ENCODE peak calls at places on chromosomes 5 and 9, in four cellular contexts. V, Q, Y and L are unnamed samples. For H3K4me1, the result is how much of the 10 kb centered on the place peaks cover.

GRCh38 chr5:150075233-150075632 is 11.1 kb downstream of the CSF1R start:
- DNase-seq in V (no peak), Q (no peak), Y (no peak), L (no peak)

GRCh38 chr5:68534131-68534940 is 318.8 kb downstream of the PIK3R1 start:
- DNase-seq in V (peak), Q (peak), Y (no peak), L (peak)

GRCh38 chr5:135038829-135039525 is 4.9 kb upstream of the PITX1 start:
- DNase-seq in V (no peak), Q (peak), Y (no peak), L (peak)

GRCh38 chr5:122310886-122311285 is 1.2 kb upstream of the SNCAIP start:
- DNase-seq in V (no peak), Q (no peak), Y (peak), L (peak)

GRCh38 chr5:27592231-27592630 is 553.8 kb upstream of the CDH9 start:
- DNase-seq in V (no peak), Q (no peak), Y (peak), L (no peak)

GRCh38 chr9:112411626-112412027 is 31.7 kb downstream of the HSDL2 start:
- DNase-seq in V (no peak), Q (no peak), Y (no peak), L (no peak)

GRCh38 chr5:172213126-172213525 is 19.2 kb downstream of the EFCAB9 start:
- DNase-seq in V (no peak), Q (no peak), Y (no peak), L (no peak)

GRCh38 chr5:119078870-119079269 is 8.0 kb downstream of the DMXL1 start:
- DNase-seq in V (no peak), Q (no peak), Y (no peak), L (no peak)

GRCh38 chr9:125805057-125805456 is 57.9 kb downstream of the PBX3 start:
- DNase-seq in V (no peak), Q (no peak), Y (no peak), L (no peak)

GRCh38 chr9:27523141-27523540 is 949 bp upstream of the IFNK start:
- DNase-seq in V (no peak), Q (no peak), Y (peak), L (no peak)

GRCh38 chr5:123559434-123559775 is 47.4 kb downstream of the CSNK1G3 start:
- DNase-seq in V (no peak), Q (no peak), Y (no peak), L (no peak)

DNA sequence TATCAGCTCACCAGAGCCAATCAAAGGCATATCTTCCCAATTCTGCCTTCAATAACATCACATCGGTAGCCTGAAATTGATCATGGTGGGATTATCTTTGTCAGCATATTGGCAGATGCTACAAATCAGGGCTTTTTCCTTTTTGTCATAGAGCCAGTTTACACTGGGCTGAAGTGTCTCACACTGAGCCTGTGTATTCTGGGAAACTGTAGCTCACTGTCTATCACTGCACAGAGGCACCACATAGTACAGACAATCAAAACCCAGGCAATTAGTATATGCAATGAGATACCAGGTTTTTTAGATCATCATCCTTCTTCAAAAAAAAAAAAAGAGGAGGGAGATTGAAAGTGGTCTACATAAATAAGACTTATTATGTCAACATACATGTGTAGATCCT is 46.6 kb downstream of the ADAM19 start:
- DNase-seq in V (no peak), Q (no peak), Y (no peak), L (no peak)
- H3K4me1 ChIP-seq in V (under half), Q (under half), Y (under half), L (under half)

GRCh38 chr5:61304611-61305369 is 27.3 kb upstream of the ZSWIM6 start:
- DNase-seq in V (no peak), Q (peak), Y (peak), L (peak)
- H3K4me3 ChIP-seq in V (no peak), Q (no peak), Y (no peak), L (no peak)

DNA sequence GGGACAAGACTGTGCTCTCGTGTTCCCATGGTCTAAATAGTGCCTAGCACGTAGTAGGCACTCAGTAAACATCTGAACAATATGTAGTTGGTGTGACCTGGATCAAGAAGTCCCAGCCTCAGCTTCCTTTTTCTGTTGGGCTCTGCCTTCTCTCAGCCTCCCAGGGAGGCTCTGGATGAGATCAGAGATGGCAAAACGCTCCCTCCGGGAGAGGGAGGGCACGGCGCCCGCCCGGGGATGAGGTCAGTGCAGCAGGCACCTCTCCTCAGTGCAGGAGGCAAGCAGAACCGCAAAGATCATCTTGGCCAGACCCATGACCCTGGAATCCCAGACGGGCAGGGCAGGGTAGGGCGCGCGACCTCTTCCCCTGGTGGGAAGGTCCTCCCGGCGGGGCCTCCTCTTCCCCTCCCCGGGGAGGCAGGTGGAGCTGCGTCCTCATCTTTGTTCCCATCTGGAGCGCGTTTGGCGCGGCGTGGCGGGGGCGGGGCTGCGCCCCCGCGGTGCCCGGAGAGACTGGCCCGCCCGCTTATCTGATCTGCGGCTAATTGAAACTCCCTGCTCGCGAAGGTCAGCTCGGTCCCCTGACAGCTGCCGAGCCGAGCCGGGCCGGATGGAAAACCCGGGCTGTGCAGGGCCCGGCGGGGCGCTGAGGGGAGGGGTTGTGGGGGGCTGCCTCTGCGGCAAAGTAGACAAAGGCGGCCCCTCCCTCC is 60.9 kb downstream of the CXXC5 start:
- DNase-seq in V (peak), Q (peak), Y (peak), L (peak)
- H3K4me1 ChIP-seq in V (under half), Q (under half), Y (under half), L (under half)

DNA sequence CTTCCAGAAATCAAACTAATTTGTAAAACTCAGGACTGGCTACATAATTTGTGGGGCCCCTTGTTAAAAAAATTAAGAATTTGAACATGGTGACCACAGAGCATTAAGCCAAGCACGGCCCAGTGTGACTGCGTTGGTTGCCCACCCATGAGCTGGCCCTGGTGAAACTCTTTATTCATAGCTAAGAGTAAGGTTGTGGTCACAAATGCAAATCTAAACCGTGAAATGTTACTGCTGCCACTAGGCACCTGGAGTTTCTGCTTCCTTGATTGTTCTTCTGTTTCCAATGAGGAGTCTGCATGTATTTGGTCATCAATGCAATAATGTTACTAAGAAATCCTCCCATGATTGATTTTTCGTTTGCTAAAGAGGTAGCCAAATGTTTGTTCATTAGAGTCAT is 4.2 kb downstream of the GCNT1 start:
- DNase-seq in V (no peak), Q (no peak), Y (no peak), L (no peak)
- H3K4me3 ChIP-seq in V (no peak), Q (no peak), Y (no peak), L (peak)

GRCh38 chr5:98726258-98726657 is 47.2 kb upstream of the RGMB start:
- DNase-seq in V (no peak), Q (no peak), Y (no peak), L (no peak)
- H3K4me1 ChIP-seq in V (under half), Q (under half), Y (under half), L (under half)

GRCh38 chr9:19876569-19877316 is 87.9 kb upstream of the SLC24A2 start:
- DNase-seq in V (no peak), Q (no peak), Y (no peak), L (no peak)
- H3K4me3 ChIP-seq in V (no peak), Q (no peak), Y (no peak), L (no peak)